ENCODE peak calls at places on chromosomes 12 and 14, in ten cellular contexts. H is naive B cell; T is activated naive CD8-positive, alpha-beta T cell treated with anti-CD3 and anti-CD28 coated beads, Interleukin-2, amount 50 U/mL, for 24 hours; G is stimulated activated naive CD8-positive, alpha-beta T cell treated with anti-CD3 and anti-CD28 coated beads, Interleukin-15, Interleukin-2, amounts not matched to agents 100 U/mL and 50 U/mL, for 24 hours; O is aorta; V is activated naive CD4-positive, alpha-beta T cell treated with anti-CD3 and anti-CD28 coated beads, Interleukin-2, amount 50 U/mL, for 72 hours; U is natural killer cell; K is heart left ventricle; X is RWPE2; N is activated T-helper 17 cell treated with anti-CD3 and anti-CD28 coated beads, Interleukin-2, amount 50 U/mL, for 72 hours. I is an unnamed sample.
A peak's percentile ranks its signal among the peaks of the same experiment; 100 is the strongest.

GRCh38 chr12:71019282-71019831 is 98.8 kb upstream of the PTPRR start:
- ATAC-seq in V (no peak), K (no peak), H (no peak), X (no peak), G (no peak), T (no peak), N (no peak), U (no peak), O (no peak), I (no peak)

GRCh38 chr12:89844539-89844938 is 135.9 kb upstream of the ATP2B1 start:
- ATAC-seq in K (no peak), X (no peak), U (no peak), G (no peak), O (no peak), T (no peak), V (no peak), N (peak; percentile 18), H (no peak), I (no peak)

GRCh38 chr12:105672576-105672975 is 342.1 kb downstream of the C12orf75 start:
- ATAC-seq in T (no peak), X (no peak), N (no peak), K (peak; percentile 89), V (no peak), H (no peak), U (no peak), G (no peak), O (peak; percentile 68), I (no peak)

GRCh38 chr12:15700595-15700994 is 88.6 kb downstream of the EPS8 start:
- ATAC-seq in V (peak; percentile 76), H (no peak), X (peak; percentile 84), K (peak; percentile 91), U (peak; percentile 30), G (peak; percentile 69), N (peak; percentile 81), O (peak; percentile 85), T (peak; percentile 72), I (peak; percentile 54)

GRCh38 chr14:35046751-35047536 is 872 bp downstream of the FAM177A1 start:
- ATAC-seq in K (peak; percentile 27), H (peak; percentile 3), T (peak; percentile 12), V (peak; percentile 24), G (peak; percentile 19), O (peak; percentile 48), U (no peak), N (peak; percentile 27), X (peak; percentile 44), I (peak; percentile 58)

GRCh38 chr12:41496009-41496408 is 307.9 kb downstream of the PDZRN4 start:
- ATAC-seq in T (no peak), H (no peak), K (no peak), X (no peak), V (no peak), N (no peak), O (no peak), G (no peak), U (no peak), I (no peak)

GRCh38 chr14:76337619-76338545 is 38.1 kb upstream of the ESRRB start:
- ATAC-seq in X (peak; percentile 24), H (no peak), O (no peak), V (no peak), T (no peak), N (no peak), U (no peak), G (no peak), K (no peak), I (no peak)

GRCh38 chr14:71400821-71401447 is 493.7 kb downstream of the PCNX1 start:
- ATAC-seq in X (peak; percentile 60), N (no peak), K (no peak), U (no peak), G (no peak), T (no peak), O (no peak), H (peak; percentile 50), V (no peak), I (peak; percentile 64)

GRCh38 chr12:101925935-101926334 is 48.6 kb downstream of the DRAM1 start:
- ATAC-seq in H (no peak), X (no peak), N (no peak), T (no peak), K (no peak), G (no peak), V (no peak), U (no peak), O (no peak), I (no peak)

GRCh38 chr14:88895116-88895515 is 70.7 kb downstream of the TTC8 start:
- ATAC-seq in T (no peak), K (no peak), X (peak; percentile 96), O (no peak), N (no peak), U (no peak), H (no peak), V (no peak), G (no peak), I (no peak)

GRCh38 chr12:63915105-63915830 is 70.8 kb downstream of the SRGAP1 start:
- ATAC-seq in H (no peak), X (no peak), T (no peak), V (no peak), G (no peak), O (no peak), K (no peak), N (no peak), U (no peak), I (no peak)

GRCh38 chr12:74984631-74985030 is 225.0 kb downstream of the KCNC2 start:
- ATAC-seq in H (no peak), K (no peak), N (no peak), X (no peak), T (no peak), V (no peak), G (no peak), U (no peak), O (peak; percentile 6), I (peak; percentile 9)

I was measured in stimulated activated memory B cell treated with anti-CD40 and anti-IgM and Interleukin-4, amounts not matched to agents 10 μg/mL and 1 μg/mL and 100 μg/mL, for 72 hours.